ENCODE peak calls at places on chromosome 10, in five cellular contexts. V is NCI-H2029 treated with DMSO at 0.1 percent for 48 hours; F is B cell; P is GM12891; M is activated CD4-positive, alpha-beta T cell treated with anti-CD3 and anti-CD28 coated beads, Interleukin-2, amount 10 ng/mL, durations not matched to agents 7 days and 5 days. O is an unnamed sample.
A peak's percentile ranks its signal among the peaks of the same experiment; 100 is the strongest.

GRCh38 chr10:4820804-4821401 is 5.1 kb upstream of the AKR1E2 start:
- DNase-seq in F (no peak), M (no peak), V (no peak), P (no peak), O (no peak)

GRCh38 chr10:86182150-86182549 is 184.4 kb downstream of the GRID1 start:
- DNase-seq in F (peak; percentile 19), M (no peak), V (no peak), P (no peak), O (no peak)

GRCh38 chr10:75461672-75462649 is 30.5 kb downstream of the LRMDA start:
- DNase-seq in P (no peak), M (no peak), F (no peak), V (no peak), O (no peak)

GRCh38 chr10:97529685-97530465 is 31.2 kb downstream of the UBTD1 start:
- DNase-seq in P (no peak), M (no peak), V (no peak), F (no peak), O (no peak)

GRCh38 chr10:99426689-99427088 is 3.7 kb downstream of the GOT1 start:
- DNase-seq in F (no peak), V (no peak), P (no peak), M (no peak), O (no peak)

GRCh38 chr10:70586348-70586930 is 16.1 kb downstream of the PRF1 start:
- DNase-seq in M (no peak), P (no peak), F (no peak), V (no peak), O (no peak)

GRCh38 chr10:3774814-3775670 is 10.0 kb downstream of the KLF6 start:
- DNase-seq in F (no peak), M (no peak), P (no peak), V (no peak), O (no peak)

GRCh38 chr10:93595378-93596288 is 5.4 kb downstream of the RBP4 start:
- DNase-seq in P (no peak), V (no peak), F (no peak), M (no peak), O (no peak)

GRCh38 chr10:72075184-72076115 is 12.9 kb downstream of the SPOCK2 start:
- DNase-seq in P (no peak), M (no peak), V (no peak), F (no peak), O (no peak)

GRCh38 chr10:59126277-59126676 is 50.2 kb upstream of the PHYHIPL start:
- DNase-seq in V (no peak), P (no peak), M (no peak), F (no peak), O (no peak)

GRCh38 chr10:46255696-46256355 is 31.0 kb upstream of the ANTXRL start:
- DNase-seq in V (no peak), M (peak; percentile 64), P (peak; percentile 38), F (no peak), O (no peak)

GRCh38 chr10:69269761-69270160 is 8.5 kb upstream of the HK1 start:
- DNase-seq in P (no peak), M (no peak), F (no peak), V (no peak), O (no peak)

GRCh38 chr10:133268532-133268931 is 8.1 kb downstream of the ADAM8 start:
- DNase-seq in P (no peak), M (no peak), V (no peak), F (no peak), O (no peak)

GRCh38 chr10:95404864-95405263 is 114.1 kb upstream of the PDLIM1 start:
- DNase-seq in M (no peak), F (no peak), V (no peak), P (no peak), O (no peak)

GRCh38 chr10:112716924-112717348 is 233.1 kb upstream of the TCF7L2 start:
- DNase-seq in F (no peak), P (no peak), M (no peak), V (no peak), O (no peak)

GRCh38 chr10:59177031-59177861 is 803 bp downstream of the PHYHIPL start:
- DNase-seq in V (peak; percentile 20), M (no peak), F (no peak), P (no peak), O (no peak)

GRCh38 chr10:16612148-16612742 is 90.6 kb upstream of the C1QL3 start:
- DNase-seq in P (no peak), F (no peak), V (no peak), M (peak; percentile 40), O (no peak)

GRCh38 chr10:101042667-101043355 is 11.8 kb downstream of the SFXN3 start:
- DNase-seq in P (peak; percentile 84), V (peak; percentile 82), M (peak; percentile 89), F (peak; percentile 88), O (peak; percentile 67)

GRCh38 chr10:120824864-120825263 is 26.3 kb upstream of the WDR11 start:
- DNase-seq in V (no peak), M (peak; percentile 9), F (no peak), P (no peak), O (no peak)

GRCh38 chr10:21141946-21142345 is 244.8 kb upstream of the NEBL start:
- DNase-seq in V (no peak), P (no peak), F (no peak), M (no peak), O (no peak)

GRCh38 chr10:75108684-75109458 is 2.6 kb upstream of the SAMD8 start:
- DNase-seq in F (no peak), M (no peak), P (no peak), V (no peak), O (no peak)

GRCh38 chr10:50541921-50542320 is 81.8 kb downstream of the SGMS1 start:
- DNase-seq in F (no peak), M (no peak), P (no peak), V (no peak), O (no peak)

GRCh38 chr10:132714096-132714721 is 71.7 kb downstream of the NKX6-2 start:
- DNase-seq in F (no peak), P (no peak), M (no peak), V (no peak), O (no peak)

GRCh38 chr10:106355450-106355849 is 809.1 kb downstream of the SORCS1 start:
- DNase-seq in V (no peak), F (no peak), P (no peak), M (no peak), O (no peak)

GRCh38 chr10:306654-307185 is 171.5 kb downstream of the ZMYND11 start:
- DNase-seq in P (no peak), V (no peak), M (no peak), F (peak; percentile 72), O (no peak)

O was measured in T-cell.